ENCODE peak calls at places on chromosomes 4 and X, in five cellular contexts. K is substantia nigra, L is psoas muscle, O is AG04450, Y is breast epithelium. H is an unnamed sample.

GRCh38 chr4:78320353-78320935 is 231.1 kb upstream of the ANXA3 start:
- DNase-seq in K (no peak), L (no peak), O (no peak), Y (no peak), H (no peak)

GRCh38 chrX:139691843-139692505 is 16.0 kb downstream of the MCF2 start:
- DNase-seq in K (no peak), L (peak), O (no peak), Y (no peak), H (no peak)

GRCh38 chrX:10310502-10310901 is 153.7 kb downstream of the CLCN4 start:
- DNase-seq in K (no peak), L (no peak), O (no peak), Y (no peak), H (no peak)

GRCh38 chr4:127997534-127998388 is 32.6 kb downstream of the ABHD18 start:
- DNase-seq in K (no peak), L (no peak), O (peak), Y (no peak), H (no peak)

GRCh38 chr4:75048208-75048879 is 115.4 kb downstream of the PARM1 start:
- DNase-seq in K (no peak), L (no peak), O (no peak), Y (no peak), H (no peak)

GRCh38 chrX:154096140-154097002 is 1.1 kb downstream of the MECP2 start:
- DNase-seq in K (no peak), L (no peak), O (no peak), Y (no peak), H (no peak)

GRCh38 chr4:56630876-56631666 is 50.0 kb downstream of the HOPX start:
- DNase-seq in K (no peak), L (no peak), O (no peak), Y (no peak), H (no peak)

GRCh38 chr4:172042714-172043114 is 229.5 kb downstream of the GALNTL6 start:
- DNase-seq in K (no peak), L (no peak), O (no peak), Y (no peak), H (no peak)

GRCh38 chrX:46254623-46255022 is 290.6 kb downstream of the ZNF674 start:
- DNase-seq in K (no peak), L (no peak), O (no peak), Y (no peak), H (no peak)

GRCh38 chr4:117400039-117400835 is 314.9 kb upstream of the TRAM1L1 start:
- DNase-seq in K (no peak), L (no peak), O (peak), Y (no peak), H (no peak)

GRCh38 chr4:183326853-183327252 is 4.6 kb upstream of the CLDN24 start:
- DNase-seq in K (no peak), L (no peak), O (no peak), Y (no peak), H (no peak)

GRCh38 chr4:53935780-53936179 is 128.6 kb downstream of the CHIC2 start:
- DNase-seq in K (no peak), L (no peak), O (peak), Y (no peak), H (no peak)

GRCh38 chrX:16436348-16437188 is 213.4 kb upstream of the S100G start:
- DNase-seq in K (peak), L (peak), O (no peak), Y (peak), H (peak)

GRCh38 chr4:73520821-73521220 is 39.3 kb downstream of the AFM start:
- DNase-seq in K (no peak), L (no peak), O (no peak), Y (no peak), H (no peak)

GRCh38 chr4:8913858-8914460 is 42.3 kb upstream of the HMX1 start:
- DNase-seq in K (no peak), L (no peak), O (no peak), Y (no peak), H (no peak)

GRCh38 chr4:54794033-54794432 is 136.3 kb downstream of the KIT start:
- DNase-seq in K (no peak), L (no peak), O (no peak), Y (no peak), H (no peak)

GRCh38 chrX:55668084-55668483 is 44.9 kb downstream of the FOXR2 start:
- DNase-seq in K (no peak), L (no peak), O (no peak), Y (no peak), H (no peak)

GRCh38 chrX:87338510-87338909 is 179.1 kb upstream of the KLHL4 start:
- DNase-seq in K (no peak), L (no peak), O (no peak), Y (no peak), H (no peak)

GRCh38 chrX:142249721-142250120 is 44.6 kb upstream of the MAGEC2 start:
- DNase-seq in K (no peak), L (no peak), O (no peak), Y (no peak), H (no peak)

GRCh38 chrX:48933757-48934156 is 14.9 kb upstream of the PIM2 start:
- DNase-seq in K (no peak), L (no peak), O (no peak), Y (no peak), H (no peak)

GRCh38 chrX:25198253-25198652 is 182.5 kb upstream of the ARX start:
- DNase-seq in K (no peak), L (no peak), O (no peak), Y (no peak), H (no peak)

GRCh38 chr4:89586864-89587263 is 250.1 kb downstream of the SNCA start:
- DNase-seq in K (no peak), L (no peak), O (no peak), Y (no peak), H (no peak)

GRCh38 chr4:25608644-25609043 is 47.0 kb upstream of the SLC34A2 start:
- DNase-seq in K (no peak), L (no peak), O (no peak), Y (no peak), H (no peak)

GRCh38 chr4:80196259-80197131 is 808 bp upstream of the PRDM8 start:
- DNase-seq in K (peak), L (no peak), O (no peak), Y (no peak), H (no peak)

GRCh38 chr4:54913751-54914526 is 211.5 kb downstream of the KDR start:
- DNase-seq in K (no peak), L (peak), O (no peak), Y (no peak), H (no peak)

GRCh38 chr4:172480471-172480870 is 667.3 kb downstream of the GALNTL6 start:
- DNase-seq in K (no peak), L (no peak), O (no peak), Y (no peak), H (no peak)

DNA sequence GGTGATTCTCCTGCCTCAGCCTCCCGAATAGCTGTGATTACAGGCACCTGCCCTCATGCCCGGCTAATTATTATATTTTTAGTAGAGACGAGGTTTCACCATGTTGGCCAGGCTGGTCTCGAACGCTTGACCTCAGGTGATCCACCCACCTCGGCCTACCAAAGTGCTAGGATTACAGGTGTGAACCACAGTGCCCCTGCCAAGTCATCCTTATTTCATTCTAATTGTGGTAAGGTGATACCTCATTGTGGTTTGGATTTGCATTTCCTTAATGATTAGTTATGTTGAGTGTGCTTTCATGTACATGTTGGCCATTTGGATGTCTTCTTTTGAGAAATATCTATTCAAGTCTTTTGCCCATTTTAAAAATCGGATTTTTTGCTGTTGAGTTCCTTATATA is 93.0 kb downstream of the USP9X start:
- DNase-seq in K (no peak), L (no peak), O (no peak), Y (no peak), H (no peak)
- H3K27ac ChIP-seq in K (no peak), L (no peak), O (no peak), Y (no peak), H (no peak)

GRCh38 chr4:158535130-158535614 is 13.5 kb downstream of the RXFP1 start:
- DNase-seq in K (no peak), L (no peak), O (peak), Y (no peak), H (no peak)

GRCh38 chr4:158534727-158535126 is 13.0 kb downstream of the RXFP1 start:
- DNase-seq in K (no peak), L (no peak), O (no peak), Y (no peak), H (no peak)

GRCh38 chr4:158530391-158530790 is 8.7 kb downstream of the RXFP1 start:
- DNase-seq in K (no peak), L (no peak), O (no peak), Y (no peak), H (no peak)

GRCh38 chr4:158530898-158531297 is 9.2 kb downstream of the RXFP1 start:
- DNase-seq in K (no peak), L (no peak), O (no peak), Y (no peak), H (no peak)

GRCh38 chr4:158532556-158533231 is 11.0 kb downstream of the RXFP1 start:
- DNase-seq in K (no peak), L (no peak), O (no peak), Y (no peak), H (no peak)
- H3K27ac ChIP-seq in K (no peak), L (no peak), O (no peak), Y (no peak), H (no peak)

GRCh38 chr4:166481739-166482138 is 608.7 kb downstream of the TLL1 start:
- DNase-seq in K (no peak), L (no peak), O (no peak), Y (no peak), H (no peak)
- H3K27ac ChIP-seq in K (no peak), L (no peak), O (no peak), Y (no peak), H (no peak)

GRCh38 chr4:28229092-28229491 is 1368.5 kb downstream of the STIM2 start:
- DNase-seq in K (no peak), L (no peak), O (peak), Y (no peak), H (no peak)

GRCh38 chr4:28232376-28232775 is 1371.7 kb downstream of the STIM2 start:
- DNase-seq in K (no peak), L (no peak), O (no peak), Y (no peak), H (no peak)

GRCh38 chr4:28238756-28239155 is 1378.1 kb downstream of the STIM2 start:
- DNase-seq in K (no peak), L (no peak), O (no peak), Y (no peak), H (no peak)

GRCh38 chr4:28228575-28228974 is 1367.9 kb downstream of the STIM2 start:
- DNase-seq in K (no peak), L (no peak), O (no peak), Y (no peak), H (no peak)

DNA sequence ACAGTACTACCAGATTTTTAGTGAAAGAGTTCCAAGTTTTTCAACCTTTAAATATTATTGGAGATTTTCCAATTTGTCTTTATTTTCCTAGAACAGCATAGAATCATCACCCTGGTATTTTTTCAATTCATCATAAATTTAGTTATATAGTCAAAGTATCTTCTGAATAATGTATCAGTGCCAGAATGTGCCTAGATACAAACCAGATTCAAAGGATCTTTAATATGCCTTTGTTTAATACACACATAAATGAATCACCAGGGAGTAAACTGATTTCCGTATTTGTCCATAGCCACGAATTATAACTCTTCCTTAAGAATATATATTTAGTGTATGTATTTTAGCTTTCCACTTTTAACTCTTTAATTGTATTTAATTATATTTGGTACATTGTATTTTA is 1373.1 kb downstream of the STIM2 start:
- DNase-seq in K (no peak), L (no peak), O (no peak), Y (no peak), H (no peak)
- H3K27ac ChIP-seq in K (no peak), L (no peak), O (no peak), Y (no peak), H (no peak)

GRCh38 chr4:159280442-159281172 is 177.7 kb downstream of the RAPGEF2 start:
- DNase-seq in K (no peak), L (no peak), O (no peak), Y (no peak), H (no peak)

GRCh38 chr4:159281781-159282180 is 178.9 kb downstream of the RAPGEF2 start:
- DNase-seq in K (no peak), L (no peak), O (no peak), Y (no peak), H (no peak)

GRCh38 chr4:159284733-159285132 is 181.9 kb downstream of the RAPGEF2 start:
- DNase-seq in K (no peak), L (no peak), O (no peak), Y (no peak), H (no peak)

GRCh38 chr4:159282944-159283343 is 180.1 kb downstream of the RAPGEF2 start:
- DNase-seq in K (no peak), L (no peak), O (no peak), Y (no peak), H (no peak)

DNA sequence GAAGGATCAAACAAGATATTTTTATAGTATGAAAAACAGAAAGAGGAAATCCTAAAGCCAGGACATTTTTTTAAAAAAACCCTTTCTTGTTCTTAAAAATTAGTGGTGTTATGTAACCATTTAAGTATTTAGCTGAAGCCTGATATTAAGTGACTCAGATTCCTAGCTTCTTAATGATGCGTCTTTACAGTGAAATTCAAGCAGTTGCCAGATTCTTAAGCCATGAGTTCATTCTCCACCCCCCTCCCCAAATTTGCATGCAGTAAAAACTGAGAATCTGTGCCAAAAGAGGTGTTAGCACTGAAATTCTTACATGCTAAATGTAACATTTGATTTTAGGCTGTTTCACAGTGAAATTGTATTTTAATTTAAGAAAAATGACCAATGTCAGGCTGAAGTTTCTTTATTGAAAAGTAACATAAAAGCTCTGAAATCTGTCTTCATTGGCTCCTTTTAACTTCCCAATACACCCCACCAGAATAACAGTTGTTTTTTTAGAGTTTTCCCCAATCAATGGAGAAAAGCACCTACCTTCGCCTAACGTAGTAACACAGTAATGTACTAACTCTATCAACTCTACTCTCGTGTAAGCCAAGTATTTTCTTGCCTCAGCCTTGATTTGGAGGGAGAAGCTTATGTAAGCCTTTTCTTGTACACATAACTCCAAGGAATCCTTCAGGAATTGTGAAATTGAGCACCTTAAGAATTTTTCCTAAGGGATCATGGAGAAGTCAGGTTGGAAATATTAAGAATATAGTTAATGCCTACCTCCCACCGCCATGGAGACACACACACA is 181.0 kb downstream of the RAPGEF2 start:
- DNase-seq in K (no peak), L (no peak), O (peak), Y (no peak), H (no peak)
- H3K27ac ChIP-seq in K (no peak), L (no peak), O (no peak), Y (no peak), H (peak)

DNA sequence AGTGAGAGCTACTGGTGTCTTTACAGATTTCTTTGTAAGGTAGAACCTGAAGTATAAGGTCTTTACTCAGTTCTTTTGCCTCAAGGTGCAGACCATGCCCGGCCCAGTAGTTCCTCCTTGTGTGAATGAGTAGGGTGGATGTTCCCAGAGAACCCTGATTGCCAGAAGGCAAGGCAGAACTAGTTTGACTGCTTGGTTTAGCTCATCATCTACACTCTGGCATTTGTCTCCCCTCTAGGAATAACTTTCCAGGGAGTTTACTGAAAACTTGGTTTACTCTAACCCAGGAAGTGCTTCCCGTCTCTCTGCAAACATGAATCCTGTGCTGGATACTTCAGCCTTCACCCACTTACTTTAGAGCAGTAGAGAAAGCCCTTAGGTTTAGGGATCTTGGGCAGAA is 29.1 kb downstream of the MCUB start:
- DNase-seq in K (no peak), L (no peak), O (no peak), Y (no peak), H (no peak)
- H3K27ac ChIP-seq in K (no peak), L (no peak), O (no peak), Y (no peak), H (no peak)

DNA sequence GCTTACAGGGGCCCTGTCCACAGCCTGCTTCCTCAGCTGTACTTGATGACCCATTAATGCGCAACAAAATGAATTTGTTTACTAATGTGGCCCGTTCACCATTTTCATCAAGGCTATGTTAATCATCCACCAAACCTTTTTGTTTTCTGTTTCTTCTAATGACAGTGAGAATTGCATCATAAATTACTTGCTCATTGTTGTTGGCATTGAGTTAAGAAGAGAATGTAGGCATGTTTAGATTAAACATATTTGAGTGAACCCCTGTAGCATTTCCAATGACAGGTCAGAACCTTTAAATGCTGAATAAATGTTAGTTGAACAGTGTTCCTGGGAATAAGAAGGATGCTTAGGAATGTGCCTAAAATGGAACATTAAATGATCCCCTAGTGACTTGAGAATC is 183.4 kb downstream of the SPRY1 start:
- DNase-seq in K (no peak), L (no peak), O (no peak), Y (no peak), H (no peak)
- H3K27ac ChIP-seq in K (no peak), L (no peak), O (no peak), Y (no peak), H (no peak)

DNA sequence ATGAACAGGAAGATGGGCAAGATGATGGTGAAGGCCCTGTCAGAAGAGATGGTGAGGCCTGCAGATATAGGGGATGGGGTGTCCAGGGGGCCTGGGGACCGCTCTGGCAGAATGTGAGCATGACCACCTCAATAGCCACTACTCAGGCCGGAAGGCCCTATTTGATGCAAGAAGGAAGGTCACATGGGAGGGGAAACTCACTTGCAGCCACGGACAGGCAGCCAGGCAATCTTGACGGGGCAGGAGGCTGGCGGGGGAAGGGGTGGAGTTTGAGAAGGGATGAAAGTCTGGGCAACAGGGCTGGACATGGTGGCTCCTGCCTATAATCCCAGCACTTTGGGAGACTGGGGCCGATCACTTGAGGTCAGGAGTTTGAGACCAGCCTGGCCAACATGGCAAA is 8.8 kb downstream of the SASH3 start:
- DNase-seq in K (no peak), L (no peak), O (no peak), Y (no peak), H (no peak)
- H3K27ac ChIP-seq in K (no peak), L (no peak), O (no peak), Y (no peak), H (no peak)

H was measured in tibial nerve.